ENCODE peak calls at places on chromosomes 4 and X, in six cellular contexts. K is stomach, C is gastrocnemius medialis, S is IMR-90, Y is ovary, Q is breast epithelium. J is an unnamed sample. For H3K4me1, the result is how much of the 10 kb centered on the place peaks cover.

GRCh38 chrX:38105216-38105725 is 98.9 kb downstream of the SYTL5 start:
- DNase-seq in K (no peak), C (no peak), S (no peak), Y (no peak), Q (no peak), J (no peak)

GRCh38 chr4:83114576-83114975 is at the start of gene PLAC8:
- DNase-seq in K (peak), C (no peak), S (no peak), Y (no peak), Q (no peak), J (no peak)

GRCh38 chr4:40401646-40402045 is 66.5 kb downstream of the CHRNA9 start:
- DNase-seq in K (no peak), C (no peak), S (peak), Y (no peak), Q (no peak), J (no peak)

GRCh38 chrX:30586516-30586915 is 8.9 kb upstream of the TASL start:
- DNase-seq in K (no peak), C (no peak), S (no peak), Y (no peak), Q (no peak), J (no peak)

GRCh38 chr4:126604273-126604867 is 1028.4 kb upstream of the INTU start:
- DNase-seq in K (no peak), C (no peak), S (peak), Y (no peak), Q (no peak), J (no peak)

GRCh38 chrX:111353810-111354209 is 58.2 kb downstream of the DCX start:
- DNase-seq in K (no peak), C (no peak), S (no peak), Y (no peak), Q (no peak), J (no peak)

GRCh38 chr4:74625981-74626380 is 168.3 kb downstream of the BTC start:
- DNase-seq in K (no peak), C (no peak), S (no peak), Y (no peak), Q (no peak), J (no peak)

GRCh38 chr4:86118696-86119095 is 241.2 kb downstream of the MAPK10 start:
- DNase-seq in K (no peak), C (no peak), S (no peak), Y (no peak), Q (no peak), J (no peak)

GRCh38 chr4:121140712-121141111 is 23.4 kb downstream of the TNIP3 start:
- DNase-seq in K (no peak), C (no peak), S (peak), Y (no peak), Q (no peak), J (no peak)

GRCh38 chrX:77622672-77623071 is 163.3 kb downstream of the ATRX start:
- DNase-seq in K (no peak), C (no peak), S (no peak), Y (no peak), Q (no peak), J (no peak)

GRCh38 chr4:1756893-1757779 is 35.8 kb downstream of the TACC3 start:
- DNase-seq in K (no peak), C (no peak), S (no peak), Y (no peak), Q (no peak), J (no peak)

GRCh38 chr4:141977433-141977832 is 341.1 kb downstream of the IL15 start:
- DNase-seq in K (no peak), C (no peak), S (no peak), Y (no peak), Q (no peak), J (no peak)

GRCh38 chr4:185656467-185656890 is 121.2 kb upstream of the PDLIM3 start:
- DNase-seq in K (peak), C (no peak), S (peak), Y (peak), Q (no peak), J (no peak)
- TF ChIP-seq POLR2A in K (no peak), C (no peak), S (no peak), Y (no peak), Q (no peak), J (no peak)

GRCh38 chr4:17702666-17703065 is 78.8 kb downstream of the FAM184B start:
- DNase-seq in K (no peak), C (no peak), S (no peak), Y (no peak), Q (no peak), J (no peak)
- H3K4me1 ChIP-seq in K (under half), C (under half), S (under half), Y (under half), Q (under half), J (under half)

GRCh38 chr4:14856927-14857220 is 145.4 kb upstream of the CPEB2 start:
- DNase-seq in K (no peak), C (no peak), S (no peak), Y (no peak), Q (no peak), J (no peak)
- H3K27ac ChIP-seq in K (no peak), C (no peak), S (no peak), Y (no peak), Q (peak), J (peak)

DNA sequence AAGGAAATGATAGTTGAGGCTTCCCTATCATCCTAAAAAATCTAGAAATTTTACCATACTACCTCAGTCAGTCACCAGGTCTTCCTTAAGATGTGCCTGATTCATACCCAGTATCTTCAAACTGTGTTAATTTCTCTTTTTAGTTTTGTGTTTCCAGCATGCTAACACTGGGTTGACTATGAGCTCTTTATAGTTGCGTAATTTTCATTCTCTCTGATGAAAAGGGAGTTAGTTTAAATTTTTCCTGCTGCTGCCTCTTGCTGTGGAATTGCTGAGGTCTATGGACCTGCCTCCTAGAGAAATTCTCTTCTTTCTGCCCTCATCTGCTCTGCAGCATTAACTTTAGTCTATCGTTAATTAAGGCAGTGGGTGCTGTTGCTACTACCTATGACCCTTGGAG is 66.6 kb downstream of the BANK1 start:
- DNase-seq in K (no peak), C (no peak), S (no peak), Y (no peak), Q (no peak), J (no peak)
- TF ChIP-seq POLR2A in K (no peak), C (no peak), S (no peak), Y (no peak), Q (no peak), J (no peak)

DNA sequence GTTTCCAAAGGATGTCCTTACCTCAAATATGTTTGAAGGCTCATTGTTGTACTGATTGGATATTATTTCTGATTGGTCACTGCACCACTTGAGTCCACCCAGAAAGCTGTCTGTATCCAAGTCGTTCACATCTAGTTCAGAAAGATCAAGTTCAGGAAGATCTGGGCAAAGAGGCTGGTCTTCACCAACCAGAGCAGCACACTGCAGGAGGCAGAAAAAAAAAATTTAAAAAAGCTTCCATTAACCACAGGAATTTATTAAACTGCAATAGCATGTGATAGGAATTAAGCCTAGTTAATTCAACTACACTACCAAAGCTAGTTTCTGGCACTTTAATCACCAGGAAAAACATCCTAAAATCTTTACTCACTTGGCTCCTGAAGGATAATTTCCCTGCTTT is 5.1 kb downstream of the PPARGC1A start:
- DNase-seq in K (no peak), C (no peak), S (no peak), Y (no peak), Q (no peak), J (no peak)
- H3K4me1 ChIP-seq in K (under half), C (half or more), S (under half), Y (under half), Q (under half), J (under half)

GRCh38 chr4:18042012-18042411 is 20.5 kb upstream of the LCORL start:
- DNase-seq in K (no peak), C (no peak), S (no peak), Y (no peak), Q (no peak), J (no peak)
- H3K27ac ChIP-seq in K (no peak), C (no peak), S (no peak), Y (no peak), Q (no peak), J (no peak)

GRCh38 chrX:155028749-155029360 is 2.2 kb downstream of the FUNDC2 start:
- DNase-seq in K (no peak), C (no peak), S (peak), Y (no peak), Q (no peak), J (no peak)
- TF ChIP-seq POLR2A in K (no peak), C (no peak), S (no peak), Y (no peak), Q (no peak), J (no peak)

DNA sequence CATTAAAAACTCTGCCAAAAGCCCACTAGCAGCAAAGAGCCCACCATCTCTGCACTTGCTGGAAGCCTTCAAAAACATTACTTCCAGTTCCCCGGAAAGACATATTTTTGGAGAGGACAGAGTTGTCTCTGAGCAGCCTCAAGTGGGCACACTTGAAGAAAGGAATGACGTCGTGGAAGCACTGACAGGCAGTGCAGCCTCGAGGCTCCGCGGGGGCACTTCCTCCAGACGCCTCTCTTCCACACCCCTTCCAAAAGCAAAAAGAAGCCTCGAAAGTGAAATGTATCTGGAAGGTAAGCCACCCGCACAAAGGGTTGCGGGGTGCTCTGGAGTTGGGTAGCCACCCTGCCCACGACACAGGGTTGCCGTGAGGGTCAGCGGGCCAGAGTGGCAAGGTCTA is 25.9 kb downstream of the OFD1 start:
- DNase-seq in K (no peak), C (no peak), S (no peak), Y (no peak), Q (no peak), J (no peak)
- H3K4me1 ChIP-seq in K (under half), C (under half), S (under half), Y (under half), Q (under half), J (under half)

GRCh38 chrX:2188840-2189239 is 311.9 kb downstream of the DHRSX start:
- DNase-seq in K (no peak), C (no peak), S (no peak), Y (no peak), Q (no peak), J (no peak)

GRCh38 chrX:2184089-2184488 is 316.7 kb downstream of the DHRSX start:
- DNase-seq in K (no peak), C (no peak), S (no peak), Y (no peak), Q (no peak), J (no peak)

GRCh38 chrX:2187352-2188115 is 313.2 kb downstream of the DHRSX start:
- DNase-seq in K (no peak), C (no peak), S (no peak), Y (no peak), Q (no peak), J (no peak)

GRCh38 chrX:2185341-2186082 is 315.3 kb downstream of the DHRSX start:
- DNase-seq in K (no peak), C (no peak), S (no peak), Y (no peak), Q (no peak), J (no peak)

GRCh38 chrX:2188316-2188715 is 312.5 kb downstream of the DHRSX start:
- DNase-seq in K (no peak), C (no peak), S (no peak), Y (no peak), Q (no peak), J (no peak)
- H3K27ac ChIP-seq in K (no peak), C (no peak), S (no peak), Y (no peak), Q (no peak), J (no peak)

J was measured in esophagus squamous epithelium.